ENCODE peak calls at places on chromosomes 7 and 10, in four cellular contexts. V is GM12878, W is H1, N is HepG2. F is an unnamed sample.

GRCh38 chr10:17025444-17026295 is 103.9 kb downstream of the CUBN start:
- DNase-seq in N (peak), W (no peak), V (no peak), F (no peak)

GRCh38 chr7:87702326-87702725 is 74.1 kb downstream of the RUNDC3B start:
- DNase-seq in N (no peak), W (no peak), V (no peak), F (no peak)

GRCh38 chr10:74925716-74926115 is 99.3 kb downstream of the KAT6B start:
- DNase-seq in W (no peak), N (no peak), V (no peak), F (no peak)

GRCh38 chr7:151168022-151168786 is 710 bp upstream of the GBX1 start:
- DNase-seq in V (no peak), N (no peak), W (peak), F (peak)

GRCh38 chr7:84372155-84372621 is 177.6 kb upstream of the SEMA3A start:
- DNase-seq in W (no peak), V (no peak), N (no peak), F (no peak)

GRCh38 chr10:120998782-120999285 is 147.7 kb downstream of the WDR11 start:
- DNase-seq in N (no peak), V (no peak), W (no peak), F (no peak)

GRCh38 chr7:12851841-12852240 is 164.4 kb downstream of the ARL4A start:
- DNase-seq in W (no peak), N (no peak), V (no peak), F (no peak)

GRCh38 chr7:1677206-1678069 is 7.4 kb downstream of the ELFN1 start:
- DNase-seq in W (no peak), N (no peak), V (no peak), F (no peak)

GRCh38 chr10:22931948-22932347 is 4.1 kb downstream of the ARMC3 start:
- DNase-seq in W (no peak), N (no peak), V (no peak), F (no peak)

GRCh38 chr10:94630017-94630688 is 53.4 kb upstream of the CYP2C18 start:
- DNase-seq in N (peak), V (no peak), W (no peak), F (no peak)

GRCh38 chr7:1150400-1151002 is 9.5 kb downstream of the ZFAND2A start:
- DNase-seq in V (no peak), N (no peak), W (no peak), F (no peak)

GRCh38 chr10:84213076-84213475 is 12.3 kb downstream of the LRIT2 start:
- DNase-seq in W (no peak), N (no peak), V (no peak), F (no peak)

GRCh38 chr7:2520131-2520807 is 695 bp downstream of the LFNG start:
- DNase-seq in V (no peak), N (no peak), W (no peak), F (no peak)

GRCh38 chr10:78301891-78302738 is 268.5 kb downstream of the RPS24 start:
- DNase-seq in V (no peak), W (peak), N (peak), F (no peak)

GRCh38 chr10:63977329-63977923 is 456.2 kb downstream of the REEP3 start:
- DNase-seq in W (peak), V (no peak), N (peak), F (peak)

GRCh38 chr7:43417455-43417854 is 165.5 kb upstream of the STK17A start:
- DNase-seq in V (no peak), W (no peak), N (no peak), F (no peak)

GRCh38 chr10:116741391-116742351 is 695 bp downstream of the HSPA12A start:
- DNase-seq in N (no peak), W (peak), V (no peak), F (no peak)
- H3K4me3 ChIP-seq in N (peak), W (peak), V (peak), F (peak)

GRCh38 chr7:129588268-129588667 is 23.3 kb upstream of the NRF1 start:
- DNase-seq in N (no peak), V (no peak), W (no peak), F (no peak)
- TF ChIP-seq SUZ12 in N (no peak), V (no peak), W (no peak), F (no peak)

GRCh38 chr10:49760789-49761188 is 1.3 kb downstream of the OGDHL start:
- DNase-seq in V (no peak), N (no peak), W (no peak), F (no peak)
- H3K4me3 ChIP-seq in V (no peak), N (no peak), W (no peak), F (no peak)

GRCh38 chr10:34186740-34187139 is 628.4 kb downstream of the PARD3 start:
- DNase-seq in W (no peak), V (no peak), N (no peak), F (no peak)

GRCh38 chr10:34189830-34190229 is 625.3 kb downstream of the PARD3 start:
- DNase-seq in V (no peak), N (no peak), W (no peak), F (no peak)

GRCh38 chr10:34187201-34187600 is 627.9 kb downstream of the PARD3 start:
- DNase-seq in N (no peak), V (no peak), W (no peak), F (no peak)

GRCh38 chr10:34186013-34186412 is 629.1 kb downstream of the PARD3 start:
- DNase-seq in N (peak), V (no peak), W (no peak), F (no peak)

GRCh38 chr10:34188221-34188620 is 626.9 kb downstream of the PARD3 start:
- DNase-seq in V (no peak), N (no peak), W (no peak), F (no peak)
- TF ChIP-seq SUZ12 in V (no peak), N (no peak), W (no peak), F (no peak)

DNA sequence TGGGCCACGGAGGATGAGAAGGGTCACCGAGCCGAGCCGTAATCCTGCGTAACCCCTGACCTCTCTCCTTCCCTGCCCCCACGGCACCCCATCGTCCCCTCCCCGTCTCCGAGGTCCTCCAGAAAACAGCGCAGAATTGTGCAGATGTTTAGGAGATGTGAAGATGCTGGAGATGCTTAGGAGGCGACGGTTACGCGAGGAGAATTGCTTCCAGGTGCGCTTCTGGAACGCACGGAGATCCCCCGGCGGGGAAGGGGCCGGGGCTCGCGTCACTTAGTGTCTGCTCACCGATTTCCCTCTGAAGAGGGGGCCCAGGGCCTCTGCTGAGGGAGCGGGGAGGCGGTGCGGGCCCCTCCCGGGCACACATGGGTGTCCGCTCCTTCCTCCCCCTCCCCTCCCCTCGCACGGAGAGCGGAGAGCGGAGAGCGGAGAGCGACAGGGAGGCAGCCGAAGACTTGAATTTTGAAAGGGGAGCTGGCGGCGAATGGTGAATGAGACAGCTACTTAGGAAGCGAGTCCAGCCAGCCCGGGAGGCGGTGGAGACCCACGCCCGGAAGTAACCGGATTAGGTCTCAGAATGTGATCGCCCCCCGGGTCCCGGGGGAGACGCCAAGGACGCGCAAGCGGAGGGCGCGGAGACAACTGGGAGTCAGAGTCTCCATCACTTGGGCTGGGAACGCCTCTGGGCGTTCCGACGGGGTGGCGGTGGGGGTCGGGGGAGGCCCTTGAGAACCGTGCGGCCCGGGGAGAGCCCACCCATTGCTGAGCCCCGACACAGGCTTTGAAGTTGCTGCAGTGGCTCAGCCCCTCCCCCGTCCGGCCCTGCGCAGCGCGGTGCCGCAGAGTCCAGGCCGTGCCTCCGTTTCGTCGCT is 8.7 kb upstream of the EN2 start:
- DNase-seq in W (peak), N (no peak), V (no peak), F (no peak)
- H3K4me3 ChIP-seq in W (peak), N (no peak), V (no peak), F (peak)

GRCh38 chr7:81516898-81517297 is 252.9 kb downstream of the HGF start:
- DNase-seq in V (no peak), W (no peak), N (no peak), F (no peak)
- TF ChIP-seq SUZ12 in V (no peak), W (no peak), N (no peak), F (no peak)

GRCh38 chr10:101223274-101224059 is 5.8 kb downstream of the LBX1 start:
- DNase-seq in W (peak), N (no peak), V (no peak), F (no peak)
- H3K4me3 ChIP-seq in W (no peak), N (no peak), V (no peak), F (no peak)